ENCODE peak calls at places on chromosomes 4 and X, in four cellular contexts. L, X, U and A are unnamed samples.

GRCh38 chr4:24978291-24979072 is 52.3 kb downstream of the LGI2 start:
- DNase-seq in L (no peak), U (no peak), X (no peak), A (no peak)

GRCh38 chr4:5470318-5470889 is 238.0 kb downstream of the EVC2 start:
- DNase-seq in U (no peak), L (no peak), X (no peak), A (no peak)

GRCh38 chrX:39059866-39060265 is 258.6 kb downstream of the MID1IP1 start:
- DNase-seq in X (no peak), U (no peak), L (no peak), A (no peak)

GRCh38 chr4:627751-628150 is 2.4 kb downstream of the PDE6B start:
- DNase-seq in L (no peak), U (no peak), X (no peak), A (no peak)

GRCh38 chr4:10598829-10599228 is 85.7 kb downstream of the CLNK start:
- DNase-seq in U (no peak), X (no peak), L (no peak), A (no peak)

GRCh38 chrX:45596190-45596808 is 395.6 kb upstream of the DIPK2B start:
- DNase-seq in X (no peak), L (no peak), U (peak; percentile 31), A (no peak)

GRCh38 chrX:118588715-118589114 is 93.1 kb downstream of the DOCK11 start:
- DNase-seq in L (no peak), U (no peak), X (no peak), A (no peak)

GRCh38 chr4:77076889-77077635 is 1.3 kb upstream of the CCNI start:
- DNase-seq in L (no peak), U (no peak), X (no peak), A (no peak)

GRCh38 chr4:12636191-12636590 is 847.9 kb downstream of the RAB28 start:
- DNase-seq in L (no peak), X (no peak), U (no peak), A (no peak)